ENCODE peak calls at places on chromosomes 1 and 21, in eight cellular contexts. One of them, this sample, is unnamed.

GRCh38 chr1:198788561-198789064 is 149.8 kb downstream of the PTPRC start:
- DNase-seq in KBM-7: peak
- DNase-seq in heart right ventricle: no peak
- DNase-seq in GM13977: peak
- DNase-seq in T-helper 1 cell: no peak
- DNase-seq in stimulated activated CD4-positive, alpha-beta T cell treated with anti-CD3 and anti-CD28 coated beads, Interleukin-1b, Interleukin-23, amount 100 ng/mL, for 24 hours: no peak
- DNase-seq in activated naive CD8-positive, alpha-beta T cell treated with anti-CD3 and anti-CD28 coated beads for 36 hours: peak
- DNase-seq in osteocyte: no peak
- DNase-seq in this sample: no peak

GRCh38 chr1:109216662-109217061 is 2.9 kb downstream of the SARS1 start:
- DNase-seq in T-helper 1 cell: no peak
- DNase-seq in osteocyte: no peak
- DNase-seq in KBM-7: no peak
- DNase-seq in GM13977: no peak
- DNase-seq in stimulated activated CD4-positive, alpha-beta T cell treated with anti-CD3 and anti-CD28 coated beads, Interleukin-1b, Interleukin-23, amount 100 ng/mL, for 24 hours: no peak
- DNase-seq in activated naive CD8-positive, alpha-beta T cell treated with anti-CD3 and anti-CD28 coated beads for 36 hours: no peak
- DNase-seq in heart right ventricle: no peak
- DNase-seq in this sample: no peak

GRCh38 chr1:117127840-117128239 is 6.3 kb upstream of the TRIM45 start:
- DNase-seq in GM13977: no peak
- DNase-seq in activated naive CD8-positive, alpha-beta T cell treated with anti-CD3 and anti-CD28 coated beads for 36 hours: no peak
- DNase-seq in T-helper 1 cell: no peak
- DNase-seq in osteocyte: no peak
- DNase-seq in stimulated activated CD4-positive, alpha-beta T cell treated with anti-CD3 and anti-CD28 coated beads, Interleukin-1b, Interleukin-23, amount 100 ng/mL, for 24 hours: no peak
- DNase-seq in KBM-7: no peak
- DNase-seq in heart right ventricle: no peak
- DNase-seq in this sample: no peak

GRCh38 chr1:90133133-90133532 is 138.2 kb downstream of the ZNF326 start:
- DNase-seq in stimulated activated CD4-positive, alpha-beta T cell treated with anti-CD3 and anti-CD28 coated beads, Interleukin-1b, Interleukin-23, amount 100 ng/mL, for 24 hours: no peak
- DNase-seq in osteocyte: no peak
- DNase-seq in T-helper 1 cell: no peak
- DNase-seq in heart right ventricle: no peak
- DNase-seq in GM13977: peak
- DNase-seq in KBM-7: peak
- DNase-seq in activated naive CD8-positive, alpha-beta T cell treated with anti-CD3 and anti-CD28 coated beads for 36 hours: no peak
- DNase-seq in this sample: peak

GRCh38 chr21:33135925-33136324 is 66.0 kb downstream of the OLIG1 start:
- DNase-seq in KBM-7: no peak
- DNase-seq in stimulated activated CD4-positive, alpha-beta T cell treated with anti-CD3 and anti-CD28 coated beads, Interleukin-1b, Interleukin-23, amount 100 ng/mL, for 24 hours: no peak
- DNase-seq in activated naive CD8-positive, alpha-beta T cell treated with anti-CD3 and anti-CD28 coated beads for 36 hours: no peak
- DNase-seq in osteocyte: no peak
- DNase-seq in GM13977: no peak
- DNase-seq in heart right ventricle: no peak
- DNase-seq in T-helper 1 cell: no peak
- DNase-seq in this sample: no peak

GRCh38 chr1:172497230-172497629 is 35.7 kb upstream of the SUCO start:
- DNase-seq in KBM-7: peak
- DNase-seq in osteocyte: peak
- DNase-seq in heart right ventricle: peak
- DNase-seq in stimulated activated CD4-positive, alpha-beta T cell treated with anti-CD3 and anti-CD28 coated beads, Interleukin-1b, Interleukin-23, amount 100 ng/mL, for 24 hours: no peak
- DNase-seq in GM13977: no peak
- DNase-seq in T-helper 1 cell: no peak
- DNase-seq in activated naive CD8-positive, alpha-beta T cell treated with anti-CD3 and anti-CD28 coated beads for 36 hours: no peak
- DNase-seq in this sample: peak

GRCh38 chr1:9244501-9245229 is 10.1 kb downstream of the H6PD start:
- DNase-seq in GM13977: no peak
- DNase-seq in heart right ventricle: no peak
- DNase-seq in T-helper 1 cell: no peak
- DNase-seq in activated naive CD8-positive, alpha-beta T cell treated with anti-CD3 and anti-CD28 coated beads for 36 hours: no peak
- DNase-seq in osteocyte: no peak
- DNase-seq in stimulated activated CD4-positive, alpha-beta T cell treated with anti-CD3 and anti-CD28 coated beads, Interleukin-1b, Interleukin-23, amount 100 ng/mL, for 24 hours: no peak
- DNase-seq in KBM-7: peak
- DNase-seq in this sample: no peak

GRCh38 chr21:35825954-35826353 is 234.4 kb downstream of the SETD4 start:
- DNase-seq in GM13977: no peak
- DNase-seq in KBM-7: no peak
- DNase-seq in heart right ventricle: no peak
- DNase-seq in osteocyte: no peak
- DNase-seq in T-helper 1 cell: no peak
- DNase-seq in stimulated activated CD4-positive, alpha-beta T cell treated with anti-CD3 and anti-CD28 coated beads, Interleukin-1b, Interleukin-23, amount 100 ng/mL, for 24 hours: no peak
- DNase-seq in activated naive CD8-positive, alpha-beta T cell treated with anti-CD3 and anti-CD28 coated beads for 36 hours: no peak
- DNase-seq in this sample: no peak

GRCh38 chr1:212162635-212163034 is 122.6 kb upstream of the PPP2R5A start:
- DNase-seq in stimulated activated CD4-positive, alpha-beta T cell treated with anti-CD3 and anti-CD28 coated beads, Interleukin-1b, Interleukin-23, amount 100 ng/mL, for 24 hours: no peak
- DNase-seq in T-helper 1 cell: no peak
- DNase-seq in activated naive CD8-positive, alpha-beta T cell treated with anti-CD3 and anti-CD28 coated beads for 36 hours: peak
- DNase-seq in osteocyte: no peak
- DNase-seq in heart right ventricle: peak
- DNase-seq in GM13977: peak
- DNase-seq in KBM-7: peak
- DNase-seq in this sample: no peak

GRCh38 chr21:41953831-41954653 is at the start of gene C2CD2:
- DNase-seq in GM13977: peak
- DNase-seq in T-helper 1 cell: no peak
- DNase-seq in activated naive CD8-positive, alpha-beta T cell treated with anti-CD3 and anti-CD28 coated beads for 36 hours: peak
- DNase-seq in heart right ventricle: peak
- DNase-seq in KBM-7: peak
- DNase-seq in osteocyte: no peak
- DNase-seq in stimulated activated CD4-positive, alpha-beta T cell treated with anti-CD3 and anti-CD28 coated beads, Interleukin-1b, Interleukin-23, amount 100 ng/mL, for 24 hours: peak
- DNase-seq in this sample: no peak

GRCh38 chr1:22286491-22286890 is 143.6 kb upstream of the WNT4 start:
- DNase-seq in GM13977: no peak
- DNase-seq in stimulated activated CD4-positive, alpha-beta T cell treated with anti-CD3 and anti-CD28 coated beads, Interleukin-1b, Interleukin-23, amount 100 ng/mL, for 24 hours: no peak
- DNase-seq in osteocyte: peak
- DNase-seq in T-helper 1 cell: no peak
- DNase-seq in KBM-7: no peak
- DNase-seq in heart right ventricle: no peak
- DNase-seq in activated naive CD8-positive, alpha-beta T cell treated with anti-CD3 and anti-CD28 coated beads for 36 hours: no peak
- DNase-seq in this sample: no peak

GRCh38 chr1:199279872-199280649 is 641.2 kb downstream of the PTPRC start:
- DNase-seq in heart right ventricle: no peak
- DNase-seq in activated naive CD8-positive, alpha-beta T cell treated with anti-CD3 and anti-CD28 coated beads for 36 hours: no peak
- DNase-seq in stimulated activated CD4-positive, alpha-beta T cell treated with anti-CD3 and anti-CD28 coated beads, Interleukin-1b, Interleukin-23, amount 100 ng/mL, for 24 hours: no peak
- DNase-seq in osteocyte: no peak
- DNase-seq in GM13977: peak
- DNase-seq in KBM-7: no peak
- DNase-seq in T-helper 1 cell: no peak
- DNase-seq in this sample: no peak

GRCh38 chr1:30111431-30111830 is 612.0 kb downstream of the MATN1 start:
- DNase-seq in osteocyte: no peak
- DNase-seq in activated naive CD8-positive, alpha-beta T cell treated with anti-CD3 and anti-CD28 coated beads for 36 hours: peak
- DNase-seq in heart right ventricle: peak
- DNase-seq in T-helper 1 cell: no peak
- DNase-seq in KBM-7: peak
- DNase-seq in GM13977: no peak
- DNase-seq in stimulated activated CD4-positive, alpha-beta T cell treated with anti-CD3 and anti-CD28 coated beads, Interleukin-1b, Interleukin-23, amount 100 ng/mL, for 24 hours: no peak
- DNase-seq in this sample: no peak

GRCh38 chr1:67952071-67952470 is 98.4 kb downstream of the DIRAS3 start:
- DNase-seq in stimulated activated CD4-positive, alpha-beta T cell treated with anti-CD3 and anti-CD28 coated beads, Interleukin-1b, Interleukin-23, amount 100 ng/mL, for 24 hours: no peak
- DNase-seq in osteocyte: no peak
- DNase-seq in activated naive CD8-positive, alpha-beta T cell treated with anti-CD3 and anti-CD28 coated beads for 36 hours: no peak
- DNase-seq in T-helper 1 cell: no peak
- DNase-seq in heart right ventricle: no peak
- DNase-seq in KBM-7: no peak
- DNase-seq in GM13977: no peak
- DNase-seq in this sample: no peak

GRCh38 chr1:97796716-97797115 is 124.1 kb downstream of the DPYD start:
- DNase-seq in KBM-7: no peak
- DNase-seq in heart right ventricle: no peak
- DNase-seq in activated naive CD8-positive, alpha-beta T cell treated with anti-CD3 and anti-CD28 coated beads for 36 hours: no peak
- DNase-seq in stimulated activated CD4-positive, alpha-beta T cell treated with anti-CD3 and anti-CD28 coated beads, Interleukin-1b, Interleukin-23, amount 100 ng/mL, for 24 hours: no peak
- DNase-seq in T-helper 1 cell: no peak
- DNase-seq in osteocyte: no peak
- DNase-seq in GM13977: no peak
- DNase-seq in this sample: no peak

GRCh38 chr1:109197163-109198042 is 16.3 kb upstream of the SARS1 start:
- DNase-seq in T-helper 1 cell: no peak
- DNase-seq in KBM-7: no peak
- DNase-seq in heart right ventricle: peak
- DNase-seq in stimulated activated CD4-positive, alpha-beta T cell treated with anti-CD3 and anti-CD28 coated beads, Interleukin-1b, Interleukin-23, amount 100 ng/mL, for 24 hours: no peak
- DNase-seq in GM13977: no peak
- DNase-seq in osteocyte: no peak
- DNase-seq in activated naive CD8-positive, alpha-beta T cell treated with anti-CD3 and anti-CD28 coated beads for 36 hours: no peak
- DNase-seq in this sample: no peak

GRCh38 chr1:51829058-51829457 is 49.5 kb downstream of the NRDC start:
- DNase-seq in heart right ventricle: no peak
- DNase-seq in osteocyte: no peak
- DNase-seq in activated naive CD8-positive, alpha-beta T cell treated with anti-CD3 and anti-CD28 coated beads for 36 hours: no peak
- DNase-seq in KBM-7: no peak
- DNase-seq in stimulated activated CD4-positive, alpha-beta T cell treated with anti-CD3 and anti-CD28 coated beads, Interleukin-1b, Interleukin-23, amount 100 ng/mL, for 24 hours: no peak
- DNase-seq in GM13977: no peak
- DNase-seq in T-helper 1 cell: no peak
- DNase-seq in this sample: no peak

GRCh38 chr1:55399385-55399784 is 184.2 kb upstream of the USP24 start:
- DNase-seq in GM13977: no peak
- DNase-seq in T-helper 1 cell: no peak
- DNase-seq in activated naive CD8-positive, alpha-beta T cell treated with anti-CD3 and anti-CD28 coated beads for 36 hours: no peak
- DNase-seq in osteocyte: no peak
- DNase-seq in stimulated activated CD4-positive, alpha-beta T cell treated with anti-CD3 and anti-CD28 coated beads, Interleukin-1b, Interleukin-23, amount 100 ng/mL, for 24 hours: no peak
- DNase-seq in KBM-7: no peak
- DNase-seq in heart right ventricle: no peak
- DNase-seq in this sample: no peak

GRCh38 chr1:160911441-160911840 is 26.5 kb upstream of the ITLN1 start:
- DNase-seq in activated naive CD8-positive, alpha-beta T cell treated with anti-CD3 and anti-CD28 coated beads for 36 hours: no peak
- DNase-seq in stimulated activated CD4-positive, alpha-beta T cell treated with anti-CD3 and anti-CD28 coated beads, Interleukin-1b, Interleukin-23, amount 100 ng/mL, for 24 hours: no peak
- DNase-seq in osteocyte: no peak
- DNase-seq in T-helper 1 cell: no peak
- DNase-seq in GM13977: no peak
- DNase-seq in KBM-7: no peak
- DNase-seq in heart right ventricle: no peak
- DNase-seq in this sample: no peak

GRCh38 chr1:75615664-75616435 is 4.9 kb upstream of the SLC44A5 start:
- DNase-seq in activated naive CD8-positive, alpha-beta T cell treated with anti-CD3 and anti-CD28 coated beads for 36 hours: peak
- DNase-seq in GM13977: peak
- DNase-seq in stimulated activated CD4-positive, alpha-beta T cell treated with anti-CD3 and anti-CD28 coated beads, Interleukin-1b, Interleukin-23, amount 100 ng/mL, for 24 hours: no peak
- DNase-seq in heart right ventricle: peak
- DNase-seq in osteocyte: peak
- DNase-seq in T-helper 1 cell: peak
- DNase-seq in KBM-7: no peak
- DNase-seq in this sample: no peak

GRCh38 chr1:121519042-121519755 is 334.4 kb downstream of the SRGAP2C start:
- DNase-seq in heart right ventricle: peak
- DNase-seq in activated naive CD8-positive, alpha-beta T cell treated with anti-CD3 and anti-CD28 coated beads for 36 hours: peak
- DNase-seq in T-helper 1 cell: peak
- DNase-seq in KBM-7: peak
- DNase-seq in GM13977: no peak
- DNase-seq in osteocyte: no peak
- DNase-seq in stimulated activated CD4-positive, alpha-beta T cell treated with anti-CD3 and anti-CD28 coated beads, Interleukin-1b, Interleukin-23, amount 100 ng/mL, for 24 hours: peak
- DNase-seq in this sample: peak

GRCh38 chr1:33878392-33878791 is 14.5 kb downstream of the HMGB4 start:
- DNase-seq in KBM-7: no peak
- DNase-seq in T-helper 1 cell: no peak
- DNase-seq in GM13977: no peak
- DNase-seq in stimulated activated CD4-positive, alpha-beta T cell treated with anti-CD3 and anti-CD28 coated beads, Interleukin-1b, Interleukin-23, amount 100 ng/mL, for 24 hours: no peak
- DNase-seq in activated naive CD8-positive, alpha-beta T cell treated with anti-CD3 and anti-CD28 coated beads for 36 hours: no peak
- DNase-seq in osteocyte: no peak
- DNase-seq in heart right ventricle: no peak
- DNase-seq in this sample: no peak

GRCh38 chr1:235266325-235266724 is 61.7 kb downstream of the ARID4B start:
- DNase-seq in heart right ventricle: no peak
- DNase-seq in osteocyte: no peak
- DNase-seq in KBM-7: no peak
- DNase-seq in activated naive CD8-positive, alpha-beta T cell treated with anti-CD3 and anti-CD28 coated beads for 36 hours: no peak
- DNase-seq in GM13977: no peak
- DNase-seq in T-helper 1 cell: no peak
- DNase-seq in stimulated activated CD4-positive, alpha-beta T cell treated with anti-CD3 and anti-CD28 coated beads, Interleukin-1b, Interleukin-23, amount 100 ng/mL, for 24 hours: no peak
- DNase-seq in this sample: no peak

GRCh38 chr1:106746448-106747085 is 309.9 kb upstream of the PRMT6 start:
- DNase-seq in KBM-7: peak
- DNase-seq in osteocyte: no peak
- DNase-seq in heart right ventricle: no peak
- DNase-seq in activated naive CD8-positive, alpha-beta T cell treated with anti-CD3 and anti-CD28 coated beads for 36 hours: no peak
- DNase-seq in GM13977: no peak
- DNase-seq in T-helper 1 cell: no peak
- DNase-seq in stimulated activated CD4-positive, alpha-beta T cell treated with anti-CD3 and anti-CD28 coated beads, Interleukin-1b, Interleukin-23, amount 100 ng/mL, for 24 hours: no peak
- DNase-seq in this sample: peak

GRCh38 chr1:234495231-234495990 is 16.4 kb upstream of the TARBP1 start:
- DNase-seq in activated naive CD8-positive, alpha-beta T cell treated with anti-CD3 and anti-CD28 coated beads for 36 hours: no peak
- DNase-seq in KBM-7: no peak
- DNase-seq in heart right ventricle: no peak
- DNase-seq in T-helper 1 cell: no peak
- DNase-seq in GM13977: peak
- DNase-seq in stimulated activated CD4-positive, alpha-beta T cell treated with anti-CD3 and anti-CD28 coated beads, Interleukin-1b, Interleukin-23, amount 100 ng/mL, for 24 hours: no peak
- DNase-seq in osteocyte: no peak
- DNase-seq in this sample: no peak

GRCh38 chr1:59506952-59507351 is 210.1 kb downstream of the FGGY start:
- DNase-seq in T-helper 1 cell: no peak
- DNase-seq in GM13977: peak
- DNase-seq in stimulated activated CD4-positive, alpha-beta T cell treated with anti-CD3 and anti-CD28 coated beads, Interleukin-1b, Interleukin-23, amount 100 ng/mL, for 24 hours: no peak
- DNase-seq in activated naive CD8-positive, alpha-beta T cell treated with anti-CD3 and anti-CD28 coated beads for 36 hours: no peak
- DNase-seq in osteocyte: no peak
- DNase-seq in heart right ventricle: no peak
- DNase-seq in KBM-7: peak
- DNase-seq in this sample: no peak

GRCh38 chr1:25651824-25652741 is 35.5 kb downstream of the MAN1C1 start:
- DNase-seq in osteocyte: peak
- DNase-seq in KBM-7: no peak
- DNase-seq in GM13977: no peak
- DNase-seq in T-helper 1 cell: no peak
- DNase-seq in stimulated activated CD4-positive, alpha-beta T cell treated with anti-CD3 and anti-CD28 coated beads, Interleukin-1b, Interleukin-23, amount 100 ng/mL, for 24 hours: no peak
- DNase-seq in activated naive CD8-positive, alpha-beta T cell treated with anti-CD3 and anti-CD28 coated beads for 36 hours: no peak
- DNase-seq in heart right ventricle: no peak
- DNase-seq in this sample: no peak

GRCh38 chr1:31577515-31578191 is 1.3 kb downstream of the TINAGL1 start:
- DNase-seq in activated naive CD8-positive, alpha-beta T cell treated with anti-CD3 and anti-CD28 coated beads for 36 hours: no peak
- DNase-seq in KBM-7: no peak
- DNase-seq in GM13977: no peak
- DNase-seq in T-helper 1 cell: no peak
- DNase-seq in osteocyte: peak
- DNase-seq in heart right ventricle: no peak
- DNase-seq in stimulated activated CD4-positive, alpha-beta T cell treated with anti-CD3 and anti-CD28 coated beads, Interleukin-1b, Interleukin-23, amount 100 ng/mL, for 24 hours: no peak
- DNase-seq in this sample: no peak

GRCh38 chr1:63888984-63889383 is 115.2 kb downstream of the ROR1 start:
- DNase-seq in GM13977: no peak
- DNase-seq in KBM-7: no peak
- DNase-seq in activated naive CD8-positive, alpha-beta T cell treated with anti-CD3 and anti-CD28 coated beads for 36 hours: no peak
- DNase-seq in osteocyte: no peak
- DNase-seq in T-helper 1 cell: no peak
- DNase-seq in stimulated activated CD4-positive, alpha-beta T cell treated with anti-CD3 and anti-CD28 coated beads, Interleukin-1b, Interleukin-23, amount 100 ng/mL, for 24 hours: no peak
- DNase-seq in heart right ventricle: no peak
- DNase-seq in this sample: no peak

GRCh38 chr1:8902765-8903164 is 24.3 kb upstream of the ENO1 start:
- DNase-seq in GM13977: no peak
- DNase-seq in heart right ventricle: no peak
- DNase-seq in T-helper 1 cell: no peak
- DNase-seq in stimulated activated CD4-positive, alpha-beta T cell treated with anti-CD3 and anti-CD28 coated beads, Interleukin-1b, Interleukin-23, amount 100 ng/mL, for 24 hours: no peak
- DNase-seq in KBM-7: no peak
- DNase-seq in osteocyte: no peak
- DNase-seq in activated naive CD8-positive, alpha-beta T cell treated with anti-CD3 and anti-CD28 coated beads for 36 hours: no peak
- DNase-seq in this sample: no peak

GRCh38 chr1:6080469-6080868 is 34.8 kb downstream of the KCNAB2 start:
- DNase-seq in GM13977: no peak
- DNase-seq in activated naive CD8-positive, alpha-beta T cell treated with anti-CD3 and anti-CD28 coated beads for 36 hours: no peak
- DNase-seq in heart right ventricle: peak
- DNase-seq in stimulated activated CD4-positive, alpha-beta T cell treated with anti-CD3 and anti-CD28 coated beads, Interleukin-1b, Interleukin-23, amount 100 ng/mL, for 24 hours: no peak
- DNase-seq in osteocyte: no peak
- DNase-seq in KBM-7: no peak
- DNase-seq in T-helper 1 cell: no peak
- DNase-seq in this sample: no peak

GRCh38 chr1:46528297-46528955 is 23.0 kb downstream of the KNCN start:
- DNase-seq in heart right ventricle: no peak
- DNase-seq in stimulated activated CD4-positive, alpha-beta T cell treated with anti-CD3 and anti-CD28 coated beads, Interleukin-1b, Interleukin-23, amount 100 ng/mL, for 24 hours: no peak
- DNase-seq in GM13977: no peak
- DNase-seq in T-helper 1 cell: no peak
- DNase-seq in activated naive CD8-positive, alpha-beta T cell treated with anti-CD3 and anti-CD28 coated beads for 36 hours: no peak
- DNase-seq in osteocyte: no peak
- DNase-seq in KBM-7: no peak
- DNase-seq in this sample: no peak

GRCh38 chr1:18149113-18149641 is 41.6 kb downstream of the IGSF21 start:
- DNase-seq in activated naive CD8-positive, alpha-beta T cell treated with anti-CD3 and anti-CD28 coated beads for 36 hours: no peak
- DNase-seq in KBM-7: no peak
- DNase-seq in heart right ventricle: no peak
- DNase-seq in GM13977: no peak
- DNase-seq in stimulated activated CD4-positive, alpha-beta T cell treated with anti-CD3 and anti-CD28 coated beads, Interleukin-1b, Interleukin-23, amount 100 ng/mL, for 24 hours: no peak
- DNase-seq in T-helper 1 cell: no peak
- DNase-seq in osteocyte: no peak
- DNase-seq in this sample: no peak

GRCh38 chr21:43193651-43194302 is 25.0 kb downstream of the CRYAA start:
- DNase-seq in stimulated activated CD4-positive, alpha-beta T cell treated with anti-CD3 and anti-CD28 coated beads, Interleukin-1b, Interleukin-23, amount 100 ng/mL, for 24 hours: no peak
- DNase-seq in heart right ventricle: peak
- DNase-seq in osteocyte: peak
- DNase-seq in KBM-7: no peak
- DNase-seq in activated naive CD8-positive, alpha-beta T cell treated with anti-CD3 and anti-CD28 coated beads for 36 hours: no peak
- DNase-seq in T-helper 1 cell: no peak
- DNase-seq in GM13977: no peak
- DNase-seq in this sample: no peak